ENCODE peak calls at places on chromosomes 5 and 9, in four cellular contexts. D is WTC11, M is K562, E is H1. T is an unnamed sample.

GRCh38 chr5:78806544-78806943 is 158.0 kb upstream of the LHFPL2 start:
- DNase-seq in E (no peak), M (no peak), D (no peak), T (no peak)

GRCh38 chr5:8756498-8757084 is 789.3 kb downstream of the SEMA5A start:
- DNase-seq in D (peak), M (no peak), E (peak), T (peak)

GRCh38 chr5:165607026-165607425 is 2101.6 kb downstream of the MAT2B start:
- DNase-seq in D (no peak), E (no peak), M (no peak), T (no peak)

GRCh38 chr5:58378613-58379385 is 81.1 kb downstream of the PLK2 start:
- DNase-seq in M (no peak), D (no peak), E (no peak), T (no peak)

GRCh38 chr5:72268753-72269410 is 51.2 kb downstream of the MRPS27 start:
- DNase-seq in D (peak), E (peak), M (peak), T (peak)

GRCh38 chr5:133114933-133115310 is 63.1 kb downstream of the HSPA4 start:
- DNase-seq in M (no peak), D (no peak), E (no peak), T (no peak)

GRCh38 chr5:143426437-143426991 is 23.0 kb upstream of the NR3C1 start:
- DNase-seq in D (no peak), E (no peak), M (no peak), T (no peak)

GRCh38 chr5:37533851-37534250 is 154.7 kb downstream of the WDR70 start:
- DNase-seq in D (no peak), E (no peak), M (no peak), T (no peak)

GRCh38 chr5:93585753-93586385 is 2.8 kb downstream of the NR2F1 start:
- DNase-seq in D (no peak), E (no peak), M (no peak), T (peak)

GRCh38 chr9:107874591-107875374 is 385.2 kb upstream of the KLF4 start:
- DNase-seq in M (no peak), D (no peak), E (no peak), T (no peak)

GRCh38 chr5:127203818-127204217 is 86.8 kb upstream of the MEGF10 start:
- DNase-seq in M (no peak), E (no peak), D (no peak), T (no peak)

GRCh38 chr5:151243127-151243526 is 9.9 kb upstream of the GM2A start:
- DNase-seq in M (no peak), D (no peak), E (no peak), T (no peak)

GRCh38 chr9:14133394-14133793 is 180.5 kb downstream of the NFIB start:
- DNase-seq in M (no peak), D (no peak), E (no peak), T (no peak)

GRCh38 chr5:139212484-139212883 is 14.3 kb upstream of the SIL1 start:
- DNase-seq in E (no peak), D (no peak), M (no peak), T (no peak)
- TF ChIP-seq TEAD4 in E (no peak), D (no peak), M (no peak), T (no peak)

GRCh38 chr9:37264539-37264938 is 144.2 kb downstream of the ZCCHC7 start:
- DNase-seq in D (no peak), E (no peak), M (no peak), T (no peak)

GRCh38 chr9:37259906-37260305 is 139.5 kb downstream of the ZCCHC7 start:
- DNase-seq in E (no peak), D (no peak), M (no peak), T (no peak)

GRCh38 chr9:37266630-37267029 is 146.3 kb downstream of the ZCCHC7 start:
- DNase-seq in M (no peak), E (no peak), D (no peak), T (no peak)

DNA sequence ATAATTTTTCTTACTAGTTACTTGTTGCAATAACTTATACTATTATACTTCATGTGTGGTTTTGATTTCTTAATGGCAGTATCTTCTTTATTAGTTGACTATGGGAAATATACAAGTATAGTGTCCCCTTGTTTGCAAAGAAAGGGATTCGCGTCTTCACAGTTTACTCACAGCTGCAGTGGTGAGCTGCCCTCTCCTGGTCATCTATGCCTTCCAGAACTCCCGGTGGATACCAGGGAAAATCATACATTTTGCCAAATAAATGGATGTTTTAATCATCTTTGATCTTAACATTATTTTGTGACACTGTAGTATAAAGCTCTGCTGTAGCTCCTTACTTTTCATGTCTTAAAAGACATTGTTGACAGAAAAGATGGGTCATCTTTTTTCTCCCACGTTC is 142.0 kb downstream of the ZCCHC7 start:
- DNase-seq in E (no peak), M (no peak), D (peak), T (peak)
- TF ChIP-seq TEAD4 in E (no peak), M (no peak), D (no peak), T (no peak)

DNA sequence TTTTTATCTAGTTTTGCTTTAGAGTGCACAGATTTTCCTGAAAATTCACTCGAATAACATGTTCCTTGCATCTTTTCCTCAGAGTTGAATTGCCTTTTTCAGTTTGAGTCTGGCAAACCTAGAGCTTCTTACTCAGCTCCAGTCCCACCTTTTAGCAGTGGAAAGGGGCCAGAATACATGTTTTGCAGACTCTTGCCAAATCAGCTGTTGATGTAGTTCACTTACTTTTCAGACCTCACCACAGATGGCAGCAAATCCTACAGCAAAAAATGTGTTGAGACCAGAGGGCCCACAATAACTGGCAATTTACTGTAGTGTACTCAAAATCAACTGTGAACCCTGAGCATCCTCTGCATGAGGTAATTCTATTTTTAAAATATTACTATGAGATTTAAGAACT is 545.2 kb upstream of the ACO1 start:
- DNase-seq in D (no peak), M (no peak), E (no peak), T (no peak)
- TF ChIP-seq TEAD4 in D (no peak), M (no peak), E (no peak), T (no peak)

DNA sequence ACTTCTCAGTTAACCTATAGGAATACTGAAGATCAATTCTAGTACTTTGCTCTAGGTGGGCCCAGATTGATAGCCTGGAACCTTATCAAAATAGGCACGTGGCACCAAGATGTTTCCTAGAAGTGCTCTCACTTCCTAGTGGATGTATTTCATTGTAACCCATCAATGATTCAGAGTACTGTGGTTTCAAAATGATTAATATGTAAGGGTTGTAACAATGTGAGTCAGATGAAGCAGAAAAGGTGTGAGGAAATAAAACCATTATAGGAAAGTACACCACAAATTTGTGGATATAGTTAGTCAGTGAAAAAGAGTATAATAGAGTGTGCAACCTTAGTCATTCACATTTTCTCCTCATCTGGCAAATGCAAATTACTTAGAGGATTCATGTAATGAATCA is 177.3 kb upstream of the FST start:
- DNase-seq in M (no peak), D (no peak), E (no peak), T (no peak)
- TF ChIP-seq TEAD4 in M (no peak), D (no peak), E (no peak), T (no peak)

DNA sequence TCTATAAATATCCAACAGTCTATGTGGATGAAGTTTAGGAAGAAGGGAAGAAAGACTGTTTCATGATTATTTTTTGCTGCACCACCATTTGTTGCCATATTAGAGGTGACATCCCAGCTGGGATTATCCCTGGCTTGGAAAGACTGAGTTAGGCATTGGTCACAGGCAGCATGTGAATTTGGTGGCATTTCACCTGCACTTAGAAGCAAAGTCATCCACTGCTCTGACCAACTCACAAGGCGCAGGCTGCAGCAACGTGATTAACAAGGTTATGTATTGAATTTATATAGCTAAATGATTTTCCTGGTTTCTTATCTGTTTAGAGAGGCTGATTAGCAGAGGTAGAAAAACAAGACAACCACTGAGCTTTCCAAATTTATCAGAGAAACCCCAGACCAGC is 2.7 kb downstream of the FYB1 start:
- DNase-seq in E (no peak), M (no peak), D (no peak), T (no peak)
- TF ChIP-seq TEAD4 in E (no peak), M (no peak), D (no peak), T (no peak)

GRCh38 chr9:137192448-137192780 is 3.9 kb downstream of the SSNA1 start:
- DNase-seq in D (no peak), E (no peak), M (no peak), T (no peak)

GRCh38 chr9:137191245-137191644 is 2.8 kb downstream of the SSNA1 start:
- DNase-seq in D (no peak), M (no peak), E (no peak), T (no peak)

GRCh38 chr9:137192859-137193258 is 4.4 kb downstream of the SSNA1 start:
- DNase-seq in D (no peak), E (no peak), M (no peak), T (no peak)

GRCh38 chr9:137190315-137190853 is 1.9 kb downstream of the SSNA1 start:
- DNase-seq in E (no peak), D (no peak), M (no peak), T (no peak)

DNA sequence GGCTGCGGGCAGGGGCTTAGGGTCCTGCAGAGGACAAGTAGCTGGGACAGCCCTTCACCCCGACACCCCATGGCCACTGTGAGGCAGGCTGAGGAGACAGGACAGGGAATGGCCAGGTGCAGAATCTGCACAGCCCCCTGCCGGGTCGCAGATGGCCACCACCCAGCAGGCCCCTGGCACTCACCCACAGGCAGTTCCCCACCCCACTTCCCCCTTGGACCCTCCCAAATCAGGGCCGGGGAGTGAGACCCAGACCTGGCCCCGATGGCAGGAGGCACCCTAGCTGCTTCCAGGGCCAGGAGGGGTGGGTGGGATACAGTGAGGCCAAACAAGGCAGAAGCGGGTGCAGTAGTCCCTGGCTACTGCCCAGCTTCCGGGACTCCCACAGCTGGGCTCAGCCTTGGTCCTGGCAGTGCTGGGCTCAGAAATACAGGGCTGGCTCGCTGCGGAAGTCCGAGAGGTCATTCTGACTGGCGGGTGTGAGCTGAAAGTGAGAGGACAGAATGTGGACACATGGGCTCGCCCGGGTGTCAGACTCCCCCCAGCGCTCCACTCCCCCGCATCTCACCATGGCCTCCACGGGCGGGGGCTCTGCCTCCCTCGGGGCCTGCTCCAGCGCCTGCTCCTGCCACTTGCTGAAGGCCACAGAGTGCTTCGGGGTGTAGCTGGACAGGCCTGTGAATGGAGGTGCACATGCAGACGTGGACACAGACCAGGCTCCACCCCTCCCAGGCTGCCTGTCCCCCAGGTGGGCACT is 3.4 kb downstream of the SSNA1 start:
- DNase-seq in M (no peak), E (no peak), D (no peak), T (no peak)
- TF ChIP-seq TEAD4 in M (no peak), E (no peak), D (no peak), T (no peak)

DNA sequence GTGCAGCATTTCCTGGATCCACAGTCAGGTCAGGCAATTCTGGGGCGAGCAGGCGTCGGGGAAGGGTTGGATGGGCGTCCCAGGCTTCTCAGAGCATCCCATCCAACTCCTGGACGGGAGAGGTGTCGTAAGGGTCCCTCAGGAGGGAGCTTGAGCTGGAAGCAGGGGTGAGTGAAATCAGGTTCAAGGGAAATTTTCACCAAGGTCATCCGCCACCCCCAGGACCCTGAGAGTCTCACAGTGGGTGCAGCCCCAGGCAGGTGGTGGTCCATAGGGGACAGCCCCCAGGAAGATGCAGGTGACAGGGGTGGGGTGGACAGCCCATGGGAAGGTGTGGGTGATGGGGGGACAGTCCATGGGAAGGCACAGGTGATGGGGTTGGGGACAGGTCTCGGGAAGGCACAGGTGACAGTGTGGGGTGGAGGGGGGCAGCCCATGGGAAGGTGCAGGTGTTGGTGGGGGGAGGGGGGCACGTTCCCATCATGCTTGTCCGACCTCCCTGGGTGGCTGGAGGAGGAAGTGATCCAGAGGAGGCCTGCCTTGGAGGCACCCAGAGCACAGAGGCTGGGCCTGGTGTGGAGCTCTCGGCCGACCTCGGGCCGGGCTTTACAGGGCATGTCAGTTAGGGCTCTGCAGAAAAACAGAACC is 48.9 kb downstream of the AHRR start:
- DNase-seq in M (no peak), D (peak), E (no peak), T (no peak)
- TF ChIP-seq TEAD4 in M (no peak), D (no peak), E (no peak), T (no peak)

GRCh38 chr5:179281688-179282087 is 63.6 kb downstream of the ADAMTS2 start:
- DNase-seq in E (no peak), M (no peak), D (no peak), T (no peak)

GRCh38 chr5:179278546-179278945 is 66.7 kb downstream of the ADAMTS2 start:
- DNase-seq in D (no peak), E (no peak), M (no peak), T (no peak)

GRCh38 chr5:179278119-179278518 is 67.1 kb downstream of the ADAMTS2 start:
- DNase-seq in D (no peak), M (no peak), E (no peak), T (peak)

GRCh38 chr5:179280095-179280490 is 65.2 kb downstream of the ADAMTS2 start:
- DNase-seq in E (no peak), D (no peak), M (no peak), T (no peak)

DNA sequence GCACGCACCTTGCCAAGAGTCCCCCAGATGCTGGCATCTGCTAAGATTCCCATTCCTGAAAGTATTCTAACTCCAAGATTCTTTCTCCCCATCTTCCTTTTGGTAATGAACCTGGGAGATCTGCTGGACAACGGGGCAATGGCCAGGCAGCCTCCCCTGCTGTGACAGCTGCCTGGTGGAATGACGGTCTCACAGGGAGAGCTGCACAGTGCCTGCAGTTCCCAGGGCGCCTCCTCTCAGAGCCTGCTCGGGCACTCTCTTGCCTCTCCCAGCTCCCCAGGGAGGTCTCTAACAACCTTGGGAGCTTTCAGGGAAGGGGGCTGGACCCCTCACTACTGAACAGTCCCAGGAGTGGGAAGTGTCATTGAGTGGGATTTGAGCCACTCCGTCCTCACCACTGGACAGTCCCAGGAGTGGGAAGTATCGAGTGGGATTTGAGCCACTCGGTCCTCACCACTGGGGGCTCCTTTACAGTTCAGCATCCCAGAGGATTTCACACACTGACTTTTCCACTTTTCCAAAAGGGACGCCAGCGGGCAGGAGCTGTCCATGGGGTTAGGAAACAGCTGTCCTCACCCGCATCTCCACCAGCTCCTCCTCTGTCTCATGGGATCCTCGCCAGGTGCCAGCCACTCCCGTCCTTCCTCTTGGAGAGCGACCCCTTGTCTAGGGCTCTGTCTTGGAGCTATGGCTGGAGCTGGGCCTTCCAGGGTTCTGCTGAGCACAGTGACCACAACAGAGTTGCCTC is 65.7 kb downstream of the ADAMTS2 start:
- DNase-seq in D (no peak), E (no peak), M (no peak), T (no peak)
- TF ChIP-seq TEAD4 in D (no peak), E (no peak), M (no peak), T (no peak)

GRCh38 chr9:92332577-92333287 is 7.0 kb downstream of the CENPP start:
- DNase-seq in D (no peak), M (no peak), E (no peak), T (peak)
- TF ChIP-seq TEAD4 in D (no peak), M (no peak), E (no peak), T (no peak)